ENCODE peak calls at places on chromosomes 13 and 19, in four cellular contexts. One of them, this sample, is unnamed.
A peak's percentile ranks its signal among the peaks of the same experiment; 100 is the strongest.

GRCh38 chr13:52751196-52751595 is 11.6 kb upstream of the CNMD start:
- DNase-seq in HepG2: no peak
- DNase-seq in K562: no peak
- DNase-seq in GM12878: no peak
- DNase-seq in this sample: peak; percentile 39

GRCh38 chr13:52852444-52852843 is 4.0 kb upstream of the PCDH8 start:
- DNase-seq in HepG2: no peak
- DNase-seq in K562: no peak
- DNase-seq in GM12878: no peak
- DNase-seq in this sample: no peak

GRCh38 chr19:14072535-14073231 is at the start of gene MISP3:
- DNase-seq in HepG2: no peak
- DNase-seq in K562: peak; percentile 40
- DNase-seq in GM12878: no peak
- DNase-seq in this sample: no peak

GRCh38 chr13:33711441-33711840 is 106.5 kb upstream of the RFC3 start:
- DNase-seq in HepG2: no peak
- DNase-seq in K562: no peak
- DNase-seq in GM12878: no peak
- DNase-seq in this sample: no peak

GRCh38 chr13:32585625-32586021 is 629 bp upstream of the PDS5B start:
- DNase-seq in HepG2: no peak
- DNase-seq in K562: no peak
- DNase-seq in GM12878: no peak
- DNase-seq in this sample: no peak

GRCh38 chr13:112575680-112576079 is 12.3 kb downstream of the TUBGCP3 start:
- DNase-seq in HepG2: no peak
- DNase-seq in K562: peak; percentile 28
- DNase-seq in GM12878: no peak
- DNase-seq in this sample: no peak

GRCh38 chr19:55082023-55082851 is 6.6 kb downstream of the EPS8L1 start:
- DNase-seq in HepG2: no peak
- DNase-seq in K562: peak; percentile 43
- DNase-seq in GM12878: no peak
- DNase-seq in this sample: no peak

GRCh38 chr13:50529154-50529882 is 314.2 kb downstream of the DLEU7 start:
- DNase-seq in HepG2: no peak
- DNase-seq in K562: peak; percentile 31
- DNase-seq in GM12878: no peak
- DNase-seq in this sample: no peak

GRCh38 chr13:19072543-19072942 is 109.1 kb downstream of the TUBA3C start:
- DNase-seq in HepG2: no peak
- DNase-seq in K562: no peak
- DNase-seq in GM12878: no peak
- DNase-seq in this sample: no peak

GRCh38 chr13:100537951-100538462 is 50.6 kb downstream of the GGACT start:
- DNase-seq in HepG2: no peak
- DNase-seq in K562: no peak
- DNase-seq in GM12878: no peak
- DNase-seq in this sample: no peak

GRCh38 chr13:34867590-34867989 is 74.5 kb upstream of the NBEA start:
- DNase-seq in HepG2: no peak
- DNase-seq in K562: no peak
- DNase-seq in GM12878: peak; percentile 3
- DNase-seq in this sample: no peak

GRCh38 chr19:35122687-35123551 is 7.3 kb downstream of the FXYD3 start:
- DNase-seq in HepG2: no peak
- DNase-seq in K562: no peak
- DNase-seq in GM12878: no peak
- DNase-seq in this sample: no peak

GRCh38 chr19:48970139-48970766 is 5.1 kb downstream of the FTL start:
- DNase-seq in HepG2: no peak
- DNase-seq in K562: no peak
- DNase-seq in GM12878: no peak
- DNase-seq in this sample: no peak

GRCh38 chr19:46697142-46697960 is 19.6 kb downstream of the PRKD2 start:
- DNase-seq in HepG2: no peak
- DNase-seq in K562: peak; percentile 99
- DNase-seq in GM12878: no peak
- DNase-seq in this sample: peak; percentile 99

GRCh38 chr19:40542197-40542859 is 34.3 kb upstream of the SHKBP1 start:
- DNase-seq in HepG2: no peak
- DNase-seq in K562: no peak
- DNase-seq in GM12878: no peak
- DNase-seq in this sample: no peak

GRCh38 chr13:50071399-50071798 is 56.2 kb downstream of the KCNRG start:
- DNase-seq in HepG2: no peak
- DNase-seq in K562: no peak
- DNase-seq in GM12878: no peak
- DNase-seq in this sample: no peak

GRCh38 chr13:41017744-41018582 is 1.2 kb downstream of the ELF1 start:
- DNase-seq in HepG2: peak; percentile 58
- DNase-seq in K562: no peak
- DNase-seq in GM12878: no peak
- DNase-seq in this sample: no peak

GRCh38 chr19:36245210-36246005 is 30.5 kb downstream of the ZNF146 start:
- DNase-seq in HepG2: no peak
- DNase-seq in K562: no peak
- DNase-seq in GM12878: no peak
- DNase-seq in this sample: peak; percentile 88

GRCh38 chr13:20828540-20829364 is 55.0 kb upstream of the EEF1AKMT1 start:
- DNase-seq in HepG2: peak; percentile 38
- DNase-seq in K562: peak; percentile 47
- DNase-seq in GM12878: peak; percentile 26
- DNase-seq in this sample: no peak

DNA sequence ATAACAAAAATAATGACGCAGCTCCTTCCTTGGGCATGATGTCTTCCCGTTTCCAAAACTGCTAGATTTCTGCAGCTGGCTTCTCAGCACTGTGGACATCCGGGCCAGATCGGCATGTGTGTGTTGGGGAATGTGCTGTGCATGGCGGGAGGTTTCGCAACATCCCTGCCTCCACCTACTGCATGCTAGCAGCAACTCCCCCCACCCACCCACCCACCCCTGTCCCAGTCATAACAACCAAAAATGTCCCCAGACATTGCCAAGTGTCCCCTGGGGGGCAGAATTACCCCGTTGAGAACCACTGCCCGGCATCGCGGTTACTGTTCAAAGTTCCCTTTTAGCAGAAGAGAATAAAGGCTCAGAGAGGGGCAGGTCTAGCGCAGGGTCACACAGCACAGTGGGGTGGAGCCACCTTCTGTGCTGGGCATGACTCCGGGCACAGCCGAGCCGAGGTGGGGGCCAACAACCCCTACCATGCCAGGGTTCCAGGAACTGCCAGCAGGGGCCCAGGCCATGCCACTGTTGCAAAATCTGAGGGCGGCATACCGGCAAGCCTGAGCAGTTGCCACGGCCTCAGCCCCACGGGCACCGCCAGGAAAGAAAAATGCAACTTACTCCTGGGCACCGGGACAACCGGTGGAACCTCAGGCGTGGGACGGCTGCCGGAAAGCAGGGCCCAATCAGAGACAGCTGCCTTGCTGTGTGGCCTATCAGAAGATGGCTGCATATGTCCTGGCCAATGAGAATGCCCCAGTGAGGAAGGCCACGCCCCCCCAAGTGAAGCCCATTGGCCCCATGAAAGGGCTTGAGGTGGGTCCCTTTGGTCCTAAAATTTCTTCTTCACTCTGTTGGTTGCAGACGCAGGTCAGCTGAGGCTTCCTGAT is 22.5 kb upstream of the NFIC start:
- DNase-seq in HepG2: peak; percentile 86
- DNase-seq in K562: peak; percentile 69
- DNase-seq in GM12878: no peak
- DNase-seq in this sample: no peak
- TF ChIP-seq BRCA1 in HepG2: no peak
- TF ChIP-seq BRCA1 in K562: no peak
- TF ChIP-seq BRCA1 in GM12878: no peak
- TF ChIP-seq BRCA1 in this sample: no peak

GRCh38 chr19:52065399-52065798 is 16.8 kb upstream of the ZNF432 start:
- DNase-seq in HepG2: no peak
- DNase-seq in K562: no peak
- DNase-seq in GM12878: no peak
- DNase-seq in this sample: no peak
- H3K9me3 ChIP-seq in HepG2: peaks cover 96% of the 10 kb centered on the region
- H3K9me3 ChIP-seq in K562: peaks cover 52% of the 10 kb centered on the region
- H3K9me3 ChIP-seq in GM12878: peaks cover 62% of the 10 kb centered on the region
- H3K9me3 ChIP-seq in this sample: peaks cover 78% of the 10 kb centered on the region

GRCh38 chr13:30827578-30827925 is 78.5 kb upstream of the MEDAG start:
- DNase-seq in HepG2: no peak
- DNase-seq in K562: no peak
- DNase-seq in GM12878: no peak
- DNase-seq in this sample: no peak

GRCh38 chr13:30829145-30829544 is 76.9 kb upstream of the MEDAG start:
- DNase-seq in HepG2: peak; percentile 50
- DNase-seq in K562: no peak
- DNase-seq in GM12878: no peak
- DNase-seq in this sample: no peak

GRCh38 chr13:30826911-30827577 is 79.0 kb upstream of the MEDAG start:
- DNase-seq in HepG2: no peak
- DNase-seq in K562: no peak
- DNase-seq in GM12878: no peak
- DNase-seq in this sample: no peak

GRCh38 chr13:30821421-30821820 is 84.7 kb upstream of the MEDAG start:
- DNase-seq in HepG2: no peak
- DNase-seq in K562: no peak
- DNase-seq in GM12878: no peak
- DNase-seq in this sample: no peak

GRCh38 chr13:30824651-30825050 is 81.4 kb upstream of the MEDAG start:
- DNase-seq in HepG2: no peak
- DNase-seq in K562: no peak
- DNase-seq in GM12878: no peak
- DNase-seq in this sample: no peak
- TF ChIP-seq BRCA1 in HepG2: no peak
- TF ChIP-seq BRCA1 in K562: no peak
- TF ChIP-seq BRCA1 in GM12878: no peak
- TF ChIP-seq BRCA1 in this sample: no peak

DNA sequence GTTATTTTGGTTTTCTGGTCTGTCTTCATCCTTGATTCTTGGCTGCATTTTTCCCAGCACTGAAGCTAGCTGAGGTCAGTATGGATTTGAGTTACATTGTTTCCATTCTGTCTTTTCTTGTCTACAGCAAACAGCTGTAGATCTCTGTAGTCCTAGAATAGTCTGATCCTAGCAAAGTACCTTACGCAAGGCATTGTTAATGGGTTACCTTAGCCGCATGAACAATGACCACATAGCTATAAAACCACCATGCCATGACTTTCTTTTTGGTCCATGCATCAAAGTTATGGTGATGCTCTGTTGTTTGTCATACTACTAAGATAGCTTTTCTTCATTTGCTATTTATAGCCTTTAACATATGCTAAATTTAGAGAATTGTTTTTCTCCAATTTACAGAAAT is 748.8 kb upstream of the SPRY2 start:
- DNase-seq in HepG2: no peak
- DNase-seq in K562: no peak
- DNase-seq in GM12878: no peak
- DNase-seq in this sample: no peak
- H3K9me3 ChIP-seq in HepG2: no peaks in the 10 kb centered on the region
- H3K9me3 ChIP-seq in K562: no peaks in the 10 kb centered on the region
- H3K9me3 ChIP-seq in GM12878: no peaks in the 10 kb centered on the region
- H3K9me3 ChIP-seq in this sample: no peaks in the 10 kb centered on the region

This sample was measured in H1.